ENCODE peak calls at places on chromosomes 5 and 9, in five cellular contexts. Y is dorsolateral prefrontal cortex; F is iPS DF 19.7; N is RWPE1; K is activated naive CD4-positive, alpha-beta T cell. U is an unnamed sample.

GRCh38 chr5:87242242-87242641 is 25.4 kb upstream of the RASA1 start:
- DNase-seq in Y (no peak), F (no peak), N (no peak), K (no peak), U (no peak)

GRCh38 chr9:33498387-33498786 is 24.7 kb upstream of the NOL6 start:
- DNase-seq in Y (no peak), F (no peak), N (no peak), K (no peak), U (no peak)

GRCh38 chr5:171680485-171680884 is 105.1 kb upstream of the SMIM23 start:
- DNase-seq in Y (no peak), F (no peak), N (no peak), K (no peak), U (no peak)

GRCh38 chr9:97332993-97333392 is 25.5 kb downstream of the CCDC180 start:
- DNase-seq in Y (no peak), F (no peak), N (no peak), K (no peak), U (no peak)

GRCh38 chr9:23582836-23583235 is 243.2 kb downstream of the ELAVL2 start:
- DNase-seq in Y (no peak), F (no peak), N (peak), K (no peak), U (no peak)

GRCh38 chr5:80864706-80865435 is 95.3 kb upstream of the RASGRF2 start:
- DNase-seq in Y (no peak), F (no peak), N (no peak), K (no peak), U (no peak)

GRCh38 chr5:133274597-133274935 is 222.8 kb downstream of the HSPA4 start:
- DNase-seq in Y (no peak), F (no peak), N (no peak), K (no peak), U (no peak)

GRCh38 chr5:168974081-168974480 is 326.9 kb downstream of the SLIT3 start:
- DNase-seq in Y (no peak), F (no peak), N (no peak), K (no peak), U (no peak)

GRCh38 chr5:65663804-65664521 is 39.1 kb downstream of the SHLD3 start:
- DNase-seq in Y (no peak), F (peak), N (peak), K (no peak), U (no peak)

GRCh38 chr5:148364343-148364742 is 19.4 kb upstream of the FBXO38 start:
- DNase-seq in Y (no peak), F (no peak), N (no peak), K (no peak), U (no peak)

GRCh38 chr9:101465330-101465915 is 29.8 kb upstream of the ALDOB start:
- DNase-seq in Y (peak), F (no peak), N (peak), K (no peak), U (no peak)

GRCh38 chr9:116074658-116075057 is 78.9 kb upstream of the PAPPA start:
- DNase-seq in Y (no peak), F (no peak), N (peak), K (no peak), U (no peak)

GRCh38 chr5:51201024-51201423 is 182.2 kb upstream of the ISL1 start:
- DNase-seq in Y (no peak), F (no peak), N (no peak), K (no peak), U (no peak)

GRCh38 chr9:6759114-6759977 is 1.6 kb downstream of the KDM4C start:
- DNase-seq in Y (no peak), F (no peak), N (peak), K (no peak), U (no peak)

GRCh38 chr5:58818515-58818914 is 235.6 kb downstream of the RAB3C start:
- DNase-seq in Y (no peak), F (no peak), N (no peak), K (no peak), U (no peak)

GRCh38 chr5:26761040-26761439 is 277.3 kb downstream of the CDH9 start:
- DNase-seq in Y (no peak), F (no peak), N (no peak), K (no peak), U (no peak)

GRCh38 chr9:75039006-75039405 is 10.9 kb upstream of the CARNMT1 start:
- DNase-seq in Y (no peak), F (no peak), N (no peak), K (no peak), U (no peak)

GRCh38 chr5:1246711-1247431 is 21.7 kb downstream of the SLC6A18 start:
- DNase-seq in Y (peak), F (peak), N (peak), K (peak), U (peak)

GRCh38 chr5:1930880-1931589 is 48.3 kb upstream of the IRX4 start:
- DNase-seq in Y (no peak), F (no peak), N (peak), K (no peak), U (no peak)

GRCh38 chr9:73179594-73179993 is 27.9 kb downstream of the ANXA1 start:
- DNase-seq in Y (no peak), F (no peak), N (peak), K (no peak), U (no peak)

GRCh38 chr9:110869931-110870330 is 168.3 kb downstream of the LPAR1 start:
- DNase-seq in Y (no peak), F (no peak), N (no peak), K (no peak), U (no peak)

GRCh38 chr9:129028192-129028966 is at the start of gene SH3GLB2:
- DNase-seq in Y (peak), F (no peak), N (peak), K (peak), U (peak)

GRCh38 chr9:117120061-117120460 is 294.8 kb downstream of the ASTN2 start:
- DNase-seq in Y (peak), F (no peak), N (peak), K (no peak), U (no peak)

GRCh38 chr5:167063788-167064187 is 1227.7 kb upstream of the WWC1 start:
- DNase-seq in Y (no peak), F (no peak), N (no peak), K (no peak), U (no peak)

GRCh38 chr5:102241809-102242421 is 54.2 kb downstream of the SLCO4C1 start:
- DNase-seq in Y (no peak), F (no peak), N (no peak), K (no peak), U (no peak)

GRCh38 chr5:39178171-39178570 is 41.2 kb downstream of the FYB1 start:
- DNase-seq in Y (no peak), F (no peak), N (no peak), K (no peak), U (no peak)